ENCODE peak calls at places on chromosomes 1 and 21, in five cellular contexts. P, D, R, Y and N are unnamed samples.

GRCh38 chr1:91610829-91611228 is 110.2 kb downstream of the CDC7 start:
- DNase-seq in Y (no peak), P (no peak), R (no peak), D (no peak), N (no peak)

GRCh38 chr1:59055908-59056719 is 240.8 kb upstream of the FGGY start:
- DNase-seq in R (no peak), Y (no peak), P (no peak), D (no peak), N (no peak)

GRCh38 chr1:182841368-182841988 is 2.3 kb downstream of the DHX9 start:
- DNase-seq in P (no peak), R (no peak), Y (no peak), D (no peak), N (no peak)

GRCh38 chr21:44427241-44428120 is 27.8 kb upstream of the LRRC3 start:
- DNase-seq in Y (no peak), D (no peak), P (peak), R (no peak), N (peak)

GRCh38 chr21:14722841-14723483 is 176.8 kb upstream of the SAMSN1 start:
- DNase-seq in P (no peak), Y (no peak), R (no peak), D (no peak), N (no peak)

GRCh38 chr1:211920141-211920572 is 89.6 kb upstream of the LPGAT1 start:
- DNase-seq in P (peak), R (peak), D (no peak), Y (no peak), N (no peak)

GRCh38 chr1:11970441-11971185 is 9.6 kb upstream of the MFN2 start:
- DNase-seq in R (no peak), D (no peak), P (no peak), Y (no peak), N (no peak)

GRCh38 chr21:42833439-42833815 is 45.9 kb downstream of the WDR4 start:
- DNase-seq in D (peak), Y (no peak), P (no peak), R (no peak), N (no peak)

GRCh38 chr1:44038876-44039657 is 7.8 kb upstream of the SLC6A9 start:
- DNase-seq in R (no peak), D (no peak), P (no peak), Y (no peak), N (no peak)

GRCh38 chr1:94142022-94142421 is 21.1 kb upstream of the ABCA4 start:
- DNase-seq in P (no peak), R (peak), Y (no peak), D (no peak), N (no peak)

GRCh38 chr1:230066036-230066435 is 1.0 kb upstream of the GALNT2 start:
- DNase-seq in P (no peak), R (no peak), D (no peak), Y (no peak), N (no peak)

GRCh38 chr1:243507001-243507671 is 251.3 kb downstream of the SDCCAG8 start:
- DNase-seq in R (no peak), P (no peak), Y (no peak), D (no peak), N (no peak)

GRCh38 chr1:246297314-246298273 is 209.5 kb downstream of the SMYD3 start:
- DNase-seq in P (no peak), R (peak), D (no peak), Y (no peak), N (no peak)

GRCh38 chr1:10065344-10065685 is 32.6 kb downstream of the UBE4B start:
- DNase-seq in P (peak), Y (no peak), D (no peak), R (no peak), N (no peak)

GRCh38 chr1:167455786-167456446 is 62.4 kb downstream of the CD247 start:
- DNase-seq in Y (no peak), P (no peak), R (peak), D (no peak), N (no peak)

GRCh38 chr1:12167493-12168429 is 970 bp downstream of the TNFRSF1B start:
- DNase-seq in D (no peak), R (no peak), Y (peak), P (no peak), N (no peak)

GRCh38 chr1:172287207-172287606 is 133.3 kb upstream of the C1orf105 start:
- DNase-seq in Y (no peak), P (no peak), D (no peak), R (peak), N (no peak)

GRCh38 chr1:7209340-7209739 is 424.1 kb downstream of the CAMTA1 start:
- DNase-seq in P (no peak), R (no peak), Y (no peak), D (no peak), N (no peak)